ENCODE peak calls at places on chromosome 7, in seven cellular contexts. C, Z, I, Q, H, G and B are unnamed samples.

GRCh38 chr7:76217942-76218566 is 16.4 kb downstream of the SRRM3 start:
- DNase-seq in C (no peak), Z (no peak), I (no peak), Q (no peak), H (no peak), G (no peak), B (no peak)

GRCh38 chr7:3650844-3651243 is 349.8 kb downstream of the SDK1 start:
- DNase-seq in C (no peak), Z (no peak), I (no peak), Q (no peak), H (no peak), G (no peak), B (no peak)

GRCh38 chr7:2431260-2431867 is 28.0 kb downstream of the CHST12 start:
- DNase-seq in C (no peak), Z (no peak), I (peak), Q (no peak), H (peak), G (no peak), B (no peak)

GRCh38 chr7:117688126-117688525 is 185.1 kb downstream of the CTTNBP2 start:
- DNase-seq in C (no peak), Z (no peak), I (no peak), Q (no peak), H (no peak), G (no peak), B (no peak)

GRCh38 chr7:54546081-54546985 is 4.2 kb downstream of the VSTM2A start:
- DNase-seq in C (no peak), Z (peak), I (no peak), Q (no peak), H (no peak), G (no peak), B (no peak)

GRCh38 chr7:21967500-21968099 is 21.9 kb upstream of the CDCA7L start:
- DNase-seq in C (no peak), Z (no peak), I (no peak), Q (no peak), H (peak), G (no peak), B (no peak)

GRCh38 chr7:139423091-139423490 is 60.4 kb downstream of the KLRG2 start:
- DNase-seq in C (no peak), Z (no peak), I (no peak), Q (no peak), H (no peak), G (no peak), B (no peak)

GRCh38 chr7:73433924-73434700 is 534 bp downstream of the FZD9 start:
- DNase-seq in C (no peak), Z (no peak), I (no peak), Q (no peak), H (no peak), G (no peak), B (no peak)

GRCh38 chr7:156594283-156595080 is 46.1 kb upstream of the RNF32 start:
- DNase-seq in C (no peak), Z (no peak), I (no peak), Q (no peak), H (no peak), G (no peak), B (no peak)

GRCh38 chr7:3591944-3592343 is 290.9 kb downstream of the SDK1 start:
- DNase-seq in C (no peak), Z (no peak), I (no peak), Q (no peak), H (no peak), G (no peak), B (no peak)

GRCh38 chr7:43735403-43735801 is 6.1 kb upstream of the COA1 start:
- DNase-seq in C (no peak), Z (no peak), I (no peak), Q (no peak), H (no peak), G (no peak), B (no peak)

GRCh38 chr7:22782616-22783232 is 39.9 kb downstream of the TOMM7 start:
- DNase-seq in C (no peak), Z (peak), I (peak), Q (peak), H (peak), G (peak), B (no peak)

GRCh38 chr7:151518105-151518780 is 1.5 kb downstream of the RHEB start:
- DNase-seq in C (no peak), Z (peak), I (peak), Q (peak), H (peak), G (peak), B (no peak)

GRCh38 chr7:79398145-79398749 is 55.2 kb downstream of the MAGI2 start:
- DNase-seq in C (no peak), Z (no peak), I (no peak), Q (no peak), H (no peak), G (peak), B (no peak)

GRCh38 chr7:99079104-99079503 is 64.8 kb downstream of the SMURF1 start:
- DNase-seq in C (no peak), Z (peak), I (no peak), Q (no peak), H (no peak), G (no peak), B (no peak)

GRCh38 chr7:107332488-107333269 is 137.2 kb upstream of the GPR22 start:
- DNase-seq in C (no peak), Z (no peak), I (no peak), Q (no peak), H (no peak), G (no peak), B (no peak)

GRCh38 chr7:50307368-50308012 is 3.0 kb downstream of the IKZF1 start:
- DNase-seq in C (no peak), Z (no peak), I (no peak), Q (no peak), H (peak), G (no peak), B (no peak)

GRCh38 chr7:83413831-83414230 is 235.1 kb downstream of the SEMA3E start:
- DNase-seq in C (no peak), Z (peak), I (peak), Q (no peak), H (no peak), G (peak), B (no peak)

GRCh38 chr7:98788921-98789320 is 80.9 kb downstream of the TMEM130 start:
- DNase-seq in C (no peak), Z (no peak), I (no peak), Q (no peak), H (no peak), G (peak), B (no peak)

GRCh38 chr7:48660482-48660881 is 263.9 kb upstream of the CDC14C start:
- DNase-seq in C (no peak), Z (no peak), I (no peak), Q (no peak), H (no peak), G (no peak), B (no peak)

GRCh38 chr7:1999278-1999984 is 233.3 kb downstream of the MAD1L1 start:
- DNase-seq in C (no peak), Z (no peak), I (no peak), Q (no peak), H (no peak), G (no peak), B (no peak)

GRCh38 chr7:20954711-20955641 is 168.3 kb upstream of the SP8 start:
- DNase-seq in C (no peak), Z (no peak), I (no peak), Q (no peak), H (no peak), G (no peak), B (no peak)

GRCh38 chr7:116717137-116717536 is 45.1 kb downstream of the MET start:
- DNase-seq in C (no peak), Z (no peak), I (no peak), Q (no peak), H (no peak), G (no peak), B (no peak)

GRCh38 chr7:84144935-84145334 is 49.7 kb downstream of the SEMA3A start:
- DNase-seq in C (no peak), Z (no peak), I (no peak), Q (no peak), H (no peak), G (no peak), B (no peak)

GRCh38 chr7:91263359-91264082 is 712 bp upstream of the FZD1 start:
- DNase-seq in C (no peak), Z (peak), I (no peak), Q (no peak), H (no peak), G (no peak), B (no peak)

GRCh38 chr7:121429803-121430202 is 33.7 kb upstream of the FAM3C start:
- DNase-seq in C (no peak), Z (no peak), I (no peak), Q (no peak), H (no peak), G (no peak), B (no peak)

GRCh38 chr7:120989571-120990220 is 1.2 kb downstream of the CPED1 start:
- DNase-seq in C (no peak), Z (no peak), I (peak), Q (no peak), H (no peak), G (peak), B (no peak)

GRCh38 chr7:27885652-27886051 is 145.7 kb downstream of the TAX1BP1 start:
- DNase-seq in C (no peak), Z (no peak), I (no peak), Q (no peak), H (no peak), G (no peak), B (no peak)

GRCh38 chr7:155380221-155380861 is 77.6 kb upstream of the EN2 start:
- DNase-seq in C (peak), Z (peak), I (peak), Q (peak), H (peak), G (peak), B (no peak)

GRCh38 chr7:116354546-116355422 is 144.4 kb downstream of the TES start:
- DNase-seq in C (peak), Z (peak), I (peak), Q (no peak), H (no peak), G (peak), B (peak)

GRCh38 chr7:76358053-76358477 is 726 bp downstream of the YWHAG start:
- DNase-seq in C (no peak), Z (peak), I (no peak), Q (no peak), H (no peak), G (peak), B (no peak)

GRCh38 chr7:155452505-155453295 is 5.2 kb upstream of the EN2 start:
- DNase-seq in C (no peak), Z (no peak), I (no peak), Q (no peak), H (no peak), G (no peak), B (no peak)

GRCh38 chr7:37359662-37360444 is 88.8 kb downstream of the ELMO1 start:
- DNase-seq in C (no peak), Z (no peak), I (no peak), Q (no peak), H (no peak), G (no peak), B (no peak)

GRCh38 chr7:151776446-151776845 is 100.5 kb downstream of the PRKAG2 start:
- DNase-seq in C (no peak), Z (no peak), I (no peak), Q (no peak), H (no peak), G (no peak), B (no peak)

GRCh38 chr7:98051118-98051744 is 55.4 kb upstream of the LMTK2 start:
- DNase-seq in C (no peak), Z (peak), I (no peak), Q (peak), H (peak), G (no peak), B (no peak)

DNA sequence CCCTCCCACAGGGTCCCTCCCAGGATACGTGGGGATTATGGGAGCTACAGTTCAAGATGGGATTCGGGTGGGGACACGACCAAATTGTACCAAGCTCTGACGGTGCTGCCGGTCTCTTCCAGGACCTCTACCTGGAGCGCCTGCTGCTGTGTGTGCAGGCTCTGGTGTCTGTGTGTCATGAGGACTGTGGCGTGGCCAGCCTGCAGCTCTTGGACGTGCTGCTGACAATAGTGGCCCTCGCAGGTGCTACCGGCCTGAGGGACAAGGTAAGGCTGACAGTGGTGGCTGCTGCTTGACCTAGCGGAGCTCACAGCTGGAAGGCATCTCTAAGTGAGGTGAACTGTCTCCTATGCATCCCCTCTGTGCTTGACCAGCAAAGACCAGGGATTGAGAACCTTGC is 34.5 kb upstream of the PRKAR1B start:
- DNase-seq in C (no peak), Z (no peak), I (no peak), Q (no peak), H (no peak), G (no peak), B (no peak)
- H3K4me3 ChIP-seq in C (no peak), Z (no peak), I (no peak), Q (no peak), H (no peak), G (no peak), B (no peak)

GRCh38 chr7:16264436-16265183 is 156.7 kb downstream of the CRPPA start:
- DNase-seq in C (no peak), Z (no peak), I (no peak), Q (no peak), H (no peak), G (no peak), B (no peak)
- H3K4me3 ChIP-seq in C (no peak), Z (no peak), I (no peak), Q (no peak), H (no peak), G (no peak), B (no peak)

DNA sequence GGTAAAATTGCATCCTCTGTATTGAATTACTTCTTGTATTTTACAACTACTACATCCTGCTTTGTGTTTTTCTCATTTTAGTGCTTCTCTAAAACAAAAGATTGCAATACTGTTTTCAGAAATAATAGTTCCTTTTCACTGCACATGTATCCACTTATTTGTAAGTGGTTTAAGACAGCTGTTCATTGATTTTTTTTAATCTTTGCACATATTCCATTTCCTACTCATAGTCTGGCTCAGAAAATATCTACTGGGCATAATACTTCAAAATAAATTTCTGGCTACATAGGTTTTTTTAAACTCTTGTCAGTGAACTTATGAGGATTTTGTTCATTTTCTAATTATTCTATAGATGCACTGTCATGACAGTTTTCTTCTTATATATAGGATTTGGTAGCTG is 54.8 kb downstream of the SND1 start:
- DNase-seq in C (no peak), Z (no peak), I (no peak), Q (no peak), H (no peak), G (peak), B (no peak)
- H3K4me3 ChIP-seq in C (no peak), Z (no peak), I (no peak), Q (no peak), H (no peak), G (no peak), B (no peak)

DNA sequence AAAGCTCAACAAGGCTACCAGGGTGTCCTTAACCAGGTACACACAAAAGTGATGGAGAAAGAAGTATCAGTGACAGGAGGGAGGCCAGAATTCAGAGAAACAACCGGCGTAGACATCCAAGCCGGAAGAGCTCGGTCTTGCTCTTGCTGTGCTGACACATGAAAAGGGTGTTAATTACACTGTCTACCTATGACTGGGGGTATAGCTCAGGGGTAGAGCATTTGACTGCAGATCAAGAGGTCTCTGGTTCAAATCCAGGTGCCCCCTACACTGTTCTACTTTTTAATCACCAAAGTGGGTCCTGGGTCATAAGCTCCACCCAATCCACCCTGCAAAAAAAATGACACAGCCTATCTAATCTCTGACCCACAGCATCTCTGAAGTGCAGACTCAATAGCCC is 86.9 kb upstream of the ZNF746 start:
- DNase-seq in C (no peak), Z (no peak), I (no peak), Q (no peak), H (no peak), G (no peak), B (no peak)
- H3K4me3 ChIP-seq in C (no peak), Z (no peak), I (no peak), Q (no peak), H (no peak), G (no peak), B (no peak)

GRCh38 chr7:24456526-24457214 is 116.6 kb upstream of the PALS2 start:
- DNase-seq in C (no peak), Z (peak), I (no peak), Q (no peak), H (no peak), G (peak), B (no peak)

GRCh38 chr7:24457215-24457549 is 116.1 kb upstream of the PALS2 start:
- DNase-seq in C (no peak), Z (no peak), I (no peak), Q (no peak), H (no peak), G (peak), B (no peak)

GRCh38 chr7:24455813-24456525 is 117.3 kb upstream of the PALS2 start:
- DNase-seq in C (no peak), Z (no peak), I (no peak), Q (no peak), H (no peak), G (peak), B (no peak)
- H3K4me3 ChIP-seq in C (no peak), Z (no peak), I (no peak), Q (no peak), H (no peak), G (no peak), B (no peak)

GRCh38 chr7:128352636-128353035 is 8.9 kb downstream of the PRRT4 start:
- DNase-seq in C (no peak), Z (no peak), I (no peak), Q (no peak), H (no peak), G (no peak), B (no peak)

GRCh38 chr7:128352138-128352537 is 8.4 kb upstream of the RBM28 start:
- DNase-seq in C (no peak), Z (peak), I (peak), Q (no peak), H (peak), G (no peak), B (no peak)

GRCh38 chr7:128351296-128352123 is 7.8 kb upstream of the RBM28 start:
- DNase-seq in C (no peak), Z (no peak), I (no peak), Q (no peak), H (peak), G (no peak), B (no peak)

GRCh38 chr7:128353610-128354009 is 7.9 kb downstream of the PRRT4 start:
- DNase-seq in C (no peak), Z (no peak), I (no peak), Q (no peak), H (no peak), G (no peak), B (no peak)

GRCh38 chr7:128353189-128353588 is 8.3 kb downstream of the PRRT4 start:
- DNase-seq in C (no peak), Z (no peak), I (no peak), Q (no peak), H (no peak), G (no peak), B (no peak)
- H3K4me3 ChIP-seq in C (no peak), Z (no peak), I (no peak), Q (no peak), H (no peak), G (no peak), B (no peak)

GRCh38 chr7:105264707-105265106 is 124.0 kb downstream of the SRPK2 start:
- DNase-seq in C (no peak), Z (no peak), I (no peak), Q (no peak), H (no peak), G (no peak), B (no peak)
- H3K4me3 ChIP-seq in C (no peak), Z (no peak), I (no peak), Q (no peak), H (no peak), G (no peak), B (no peak)